ENCODE peak calls at places on chromosomes 7 and 10, in ten cellular contexts. H, C, D, R, E, Z, L, P, V and W are unnamed samples.

GRCh38 chr7:49396194-49396593 is 377.2 kb upstream of the VWC2 start:
- DNase-seq in C (no peak), R (no peak), P (no peak), L (no peak), V (no peak), E (no peak), D (no peak), H (no peak), Z (no peak), W (no peak)

GRCh38 chr7:95772771-95773581 is 622 bp downstream of the DYNC1I1 start:
- DNase-seq in D (no peak), Z (no peak), C (peak; percentile 15), R (no peak), H (peak; percentile 17), P (no peak), E (no peak), V (no peak), L (no peak), W (peak; percentile 33)

GRCh38 chr7:26853788-26854393 is 10.5 kb downstream of the SKAP2 start:
- DNase-seq in R (no peak), C (peak; percentile 32), E (no peak), H (peak; percentile 69), Z (peak; percentile 20), P (no peak), V (no peak), L (no peak), D (no peak), W (peak; percentile 39)

GRCh38 chr10:3563298-3563697 is 221.7 kb downstream of the KLF6 start:
- DNase-seq in H (no peak), C (no peak), P (no peak), V (no peak), Z (no peak), L (no peak), R (no peak), E (no peak), D (no peak), W (no peak)

GRCh38 chr10:46536781-46537180 is 19.7 kb downstream of the GPRIN2 start:
- DNase-seq in E (no peak), V (no peak), D (peak; percentile 60), L (no peak), R (no peak), Z (no peak), P (peak; percentile 35), C (no peak), H (no peak), W (no peak)

GRCh38 chr10:31683682-31684081 is 244.9 kb downstream of the ARHGAP12 start:
- DNase-seq in L (no peak), D (no peak), P (no peak), C (no peak), H (no peak), R (no peak), V (no peak), Z (no peak), E (no peak), W (peak; percentile 10)

GRCh38 chr10:130554701-130555410 is 418.7 kb downstream of the GLRX3 start:
- DNase-seq in R (no peak), Z (no peak), H (no peak), E (no peak), L (no peak), C (no peak), V (no peak), D (peak; percentile 51), P (no peak), W (no peak)

GRCh38 chr7:138515001-138515528 is 55.0 kb downstream of the TRIM24 start:
- DNase-seq in D (no peak), L (no peak), P (no peak), E (no peak), V (no peak), R (no peak), Z (no peak), H (no peak), C (no peak), W (no peak)

GRCh38 chr7:56009695-56010094 is 41.5 kb downstream of the PSPH start:
- DNase-seq in R (no peak), V (no peak), P (peak; percentile 82), Z (no peak), E (no peak), D (no peak), H (no peak), C (peak; percentile 28), L (no peak), W (no peak)

GRCh38 chr7:111076205-111076604 is 14.7 kb upstream of the LRRN3 start:
- DNase-seq in Z (no peak), H (no peak), E (no peak), L (no peak), R (no peak), D (no peak), P (no peak), C (peak; percentile 97), V (no peak), W (no peak)

GRCh38 chr7:20412023-20412422 is 81.3 kb downstream of the ITGB8 start:
- DNase-seq in H (peak; percentile 76), D (no peak), R (no peak), C (no peak), L (no peak), P (no peak), V (no peak), Z (no peak), E (no peak), W (no peak)

GRCh38 chr7:26376208-26376917 is 84.7 kb downstream of the SNX10 start:
- DNase-seq in P (peak; percentile 88), R (no peak), C (no peak), E (peak; percentile 25), D (peak; percentile 73), H (peak; percentile 74), V (no peak), L (no peak), Z (peak; percentile 94), W (peak; percentile 90)

GRCh38 chr10:46523119-46523880 is 33.2 kb downstream of the GPRIN2 start:
- DNase-seq in H (no peak), E (peak; percentile 94), D (peak; percentile 82), L (no peak), V (no peak), R (no peak), Z (peak; percentile 48), C (no peak), P (peak; percentile 80), W (no peak)

GRCh38 chr10:97171001-97171400 is 14.8 kb downstream of the SLIT1 start:
- DNase-seq in P (no peak), E (no peak), L (no peak), R (no peak), V (no peak), H (no peak), Z (no peak), D (no peak), C (no peak), W (no peak)

DNA sequence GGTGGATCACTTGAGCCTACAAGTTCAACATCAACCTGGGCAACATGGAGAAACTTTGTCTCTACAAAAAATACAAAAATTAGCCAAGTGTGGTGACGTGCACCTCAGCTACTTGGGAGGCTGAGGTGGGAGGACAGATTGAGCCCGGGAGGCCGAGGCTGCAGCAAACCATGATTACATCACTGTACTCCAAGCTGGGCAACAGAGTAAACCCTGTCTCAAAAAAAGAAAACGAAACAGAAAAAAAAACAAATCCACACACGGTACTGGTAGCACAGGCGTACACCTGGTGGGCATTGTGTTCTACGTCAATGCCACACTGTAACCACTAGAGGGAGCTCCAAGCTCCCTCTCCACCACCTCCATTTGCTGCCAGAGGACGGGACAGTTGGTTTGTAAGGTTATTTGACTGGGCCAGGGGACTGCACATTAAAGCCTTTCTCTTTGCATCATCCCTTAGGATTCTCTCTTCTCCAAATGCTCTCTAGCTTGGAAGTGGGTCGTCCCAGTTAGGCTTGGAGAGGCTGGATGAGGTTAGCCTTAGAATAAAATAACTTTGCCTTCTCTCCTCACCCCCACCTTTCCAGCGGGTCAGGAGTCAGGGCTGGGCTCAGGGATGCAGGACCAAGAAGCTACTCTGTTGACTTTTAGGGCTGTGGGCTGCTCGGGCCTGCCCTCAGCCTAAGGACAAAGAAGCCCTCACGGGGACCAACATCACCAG is 130.8 kb downstream of the SORBS1 start:
- DNase-seq in D (no peak), R (peak; percentile 14), P (no peak), E (peak; percentile 70), L (peak; percentile 15), V (peak; percentile 13), Z (peak; percentile 81), H (peak; percentile 61), C (no peak), W (peak; percentile 80)
- H3K27ac ChIP-seq in D (no peak overlapping the region), R (no peak overlapping the region), P (no peak overlapping the region), E (no peak overlapping the region), L (peak overlapping the region; percentile 11), V (no peak overlapping the region), Z (no peak overlapping the region), H (no peak overlapping the region), C (no peak overlapping the region), W (no peak overlapping the region)

DNA sequence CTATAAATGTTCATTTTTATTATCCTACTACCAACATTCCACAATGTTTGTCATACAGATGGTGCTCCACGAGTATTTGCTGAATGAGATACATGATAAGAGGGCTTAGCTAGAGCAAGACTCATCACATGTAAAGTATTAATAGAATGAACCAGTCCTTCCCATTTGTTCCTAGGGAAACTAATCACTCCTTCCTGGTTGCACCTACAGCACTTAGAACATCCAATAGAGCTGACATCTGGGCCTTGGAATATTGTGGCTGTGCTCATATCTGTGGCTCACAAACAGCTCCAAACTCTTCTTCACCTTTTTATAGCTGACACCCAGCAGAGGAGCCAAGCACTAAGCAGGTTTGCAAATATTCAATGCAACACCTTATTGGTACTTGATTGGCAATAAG is 91.9 kb upstream of the C1GALT1 start:
- DNase-seq in H (no peak), Z (no peak), V (no peak), C (no peak), P (no peak), R (no peak), D (no peak), E (no peak), L (no peak), W (no peak)
- H3K9me3 ChIP-seq in H (no peaks in the 10 kb centered on the region), Z (no peaks in the 10 kb centered on the region), V (no peaks in the 10 kb centered on the region), C (no peaks in the 10 kb centered on the region), P (no peaks in the 10 kb centered on the region), R (no peaks in the 10 kb centered on the region), D (no peaks in the 10 kb centered on the region), E (peaks cover 7% of the 10 kb centered on the region), L (no peaks in the 10 kb centered on the region), W (no peaks in the 10 kb centered on the region)

DNA sequence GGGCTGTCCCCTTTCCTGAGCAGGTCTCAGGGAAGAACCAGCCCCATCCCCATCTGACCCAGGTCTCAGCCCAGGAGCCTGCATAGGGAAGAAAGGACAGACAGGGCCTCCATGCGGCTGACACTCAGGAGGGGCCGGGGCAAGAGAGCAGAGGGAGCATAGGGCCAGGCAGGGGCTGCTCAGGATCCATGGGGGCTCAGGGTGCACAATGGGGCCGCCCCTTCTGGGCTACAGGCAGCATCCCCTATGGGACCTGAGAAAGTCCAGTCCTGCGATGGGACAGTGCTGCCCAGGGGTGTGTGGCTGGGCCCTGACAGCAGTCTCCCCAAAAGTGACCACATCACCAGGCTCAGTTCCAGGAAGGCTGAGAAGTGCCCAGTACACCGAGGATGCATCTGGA is 32.7 kb upstream of the ZNF735 start:
- DNase-seq in H (no peak), E (no peak), P (no peak), R (no peak), Z (no peak), V (no peak), C (no peak), L (no peak), D (no peak), W (no peak)
- H3K27ac ChIP-seq in H (no peak overlapping the region), E (no peak overlapping the region), P (no peak overlapping the region), R (no peak overlapping the region), Z (no peak overlapping the region), V (no peak overlapping the region), C (no peak overlapping the region), L (no peak overlapping the region), D (no peak overlapping the region), W (no peak overlapping the region)

DNA sequence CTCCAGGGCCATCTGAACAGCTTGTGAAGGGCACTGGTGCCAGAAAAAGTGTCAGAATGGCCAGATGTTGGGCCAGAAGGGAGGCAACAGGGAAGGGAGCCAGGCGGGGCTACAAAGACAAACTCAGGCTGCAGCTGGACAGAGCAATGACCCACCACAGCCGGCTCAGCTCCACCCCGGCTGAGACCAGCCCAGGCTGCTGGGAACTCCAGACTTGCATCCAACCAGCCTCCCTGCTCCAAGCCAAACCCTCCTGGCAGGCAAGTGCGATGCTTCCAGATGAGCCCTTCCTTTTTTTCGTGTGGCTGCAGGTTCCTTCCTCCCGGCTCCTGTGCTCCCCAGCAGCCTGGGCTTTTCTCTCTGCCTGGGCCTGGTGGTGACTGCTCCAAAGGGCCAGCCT is 466.9 kb downstream of the PTPRN2 start:
- DNase-seq in R (no peak), L (no peak), P (no peak), D (peak; percentile 43), V (no peak), Z (no peak), H (no peak), C (no peak), E (no peak), W (no peak)
- H3K9me3 ChIP-seq in R (no peaks in the 10 kb centered on the region), L (peaks cover 58% of the 10 kb centered on the region), P (no peaks in the 10 kb centered on the region), D (peaks cover 27% of the 10 kb centered on the region), V (peaks cover 25% of the 10 kb centered on the region), Z (peaks cover 12% of the 10 kb centered on the region), H (peaks cover 2% of the 10 kb centered on the region), C (peaks cover 14% of the 10 kb centered on the region), E (no peaks in the 10 kb centered on the region), W (peaks cover 23% of the 10 kb centered on the region)